ENCODE peak calls at places on chromosomes 11 and 22, in eight cellular contexts. T is suprapubic skin, B is breast epithelium, Y is RWPE2, U is AG10803, E is chondrocyte, I is astrocyte of the spinal cord, G is psoas muscle. N is an unnamed sample.

GRCh38 chr11:61332266-61332822 is 561 bp downstream of the DDB1 start:
- DNase-seq in T (no peak), B (no peak), Y (no peak), U (peak; percentile 41), E (no peak), I (peak; percentile 20), G (no peak), N (no peak)

GRCh38 chr11:72750556-72751292 is 1.5 kb downstream of the ARAP1 start:
- DNase-seq in T (no peak), B (no peak), Y (no peak), U (no peak), E (no peak), I (no peak), G (no peak), N (no peak)

GRCh38 chr22:42947211-42947990 is 67.5 kb downstream of the PACSIN2 start:
- DNase-seq in T (peak; percentile 70), B (peak; percentile 81), Y (no peak), U (no peak), E (no peak), I (no peak), G (peak; percentile 64), N (no peak)

GRCh38 chr22:49861642-49862407 is 8.2 kb downstream of the ZBED4 start:
- DNase-seq in T (no peak), B (no peak), Y (no peak), U (no peak), E (no peak), I (no peak), G (no peak), N (no peak)

GRCh38 chr11:32435511-32435946 is at the start of gene WT1:
- DNase-seq in T (no peak), B (no peak), Y (no peak), U (no peak), E (no peak), I (no peak), G (peak; percentile 48), N (peak; percentile 63)

GRCh38 chr22:40526960-40527359 is 109.6 kb downstream of the MRTFA start:
- DNase-seq in T (no peak), B (no peak), Y (no peak), U (no peak), E (no peak), I (no peak), G (no peak), N (no peak)

GRCh38 chr11:108466405-108466804 is 924 bp downstream of the C11orf65 start:
- DNase-seq in T (no peak), B (no peak), Y (no peak), U (no peak), E (no peak), I (no peak), G (no peak), N (no peak)

GRCh38 chr22:17403906-17404305 is 34.6 kb downstream of the CECR2 start:
- DNase-seq in T (no peak), B (no peak), Y (no peak), U (no peak), E (no peak), I (no peak), G (no peak), N (no peak)

GRCh38 chr11:2213384-2213842 is 41.8 kb upstream of the TH start:
- DNase-seq in T (no peak), B (peak; percentile 48), Y (no peak), U (no peak), E (peak; percentile 26), I (no peak), G (peak; percentile 15), N (no peak)

GRCh38 chr22:26593763-26594162 is 3.8 kb upstream of the TPST2 start:
- DNase-seq in T (no peak), B (no peak), Y (no peak), U (no peak), E (no peak), I (no peak), G (no peak), N (no peak)

GRCh38 chr11:112004389-112004788 is 20.8 kb upstream of the DLAT start:
- DNase-seq in T (no peak), B (no peak), Y (no peak), U (no peak), E (no peak), I (no peak), G (no peak), N (peak; percentile 19)

GRCh38 chr22:46335201-46336118 is at the start of gene TRMU:
- DNase-seq in T (peak; percentile 86), B (peak; percentile 76), Y (no peak), U (peak; percentile 89), E (no peak), I (peak; percentile 85), G (peak; percentile 90), N (peak; percentile 88)
- TF ChIP-seq CTCF in T (no peak), B (no peak), Y (no peak), U (no peak), E (no peak), I (no peak), G (peak; percentile 2), N (no peak)

GRCh38 chr11:70883973-70884688 is 368.2 kb downstream of the SHANK2 start:
- DNase-seq in T (no peak), B (no peak), Y (peak; percentile 23), U (no peak), E (no peak), I (no peak), G (no peak), N (no peak)

GRCh38 chr11:70887428-70887827 is 364.9 kb downstream of the SHANK2 start:
- DNase-seq in T (no peak), B (no peak), Y (no peak), U (no peak), E (no peak), I (no peak), G (no peak), N (no peak)

GRCh38 chr11:70883323-70883940 is 368.9 kb downstream of the SHANK2 start:
- DNase-seq in T (no peak), B (no peak), Y (peak; percentile 41), U (no peak), E (no peak), I (no peak), G (no peak), N (no peak)

GRCh38 chr11:70885281-70885680 is 367.1 kb downstream of the SHANK2 start:
- DNase-seq in T (no peak), B (no peak), Y (no peak), U (no peak), E (no peak), I (no peak), G (no peak), N (no peak)

GRCh38 chr11:70885721-70886305 is 366.6 kb downstream of the SHANK2 start:
- DNase-seq in T (no peak), B (no peak), Y (no peak), U (peak; percentile 8), E (no peak), I (peak; percentile 5), G (no peak), N (peak; percentile 34)
- TF ChIP-seq CTCF in T (no peak), B (no peak), Y (no peak), U (no peak), E (no peak), I (no peak), G (no peak), N (no peak)

DNA sequence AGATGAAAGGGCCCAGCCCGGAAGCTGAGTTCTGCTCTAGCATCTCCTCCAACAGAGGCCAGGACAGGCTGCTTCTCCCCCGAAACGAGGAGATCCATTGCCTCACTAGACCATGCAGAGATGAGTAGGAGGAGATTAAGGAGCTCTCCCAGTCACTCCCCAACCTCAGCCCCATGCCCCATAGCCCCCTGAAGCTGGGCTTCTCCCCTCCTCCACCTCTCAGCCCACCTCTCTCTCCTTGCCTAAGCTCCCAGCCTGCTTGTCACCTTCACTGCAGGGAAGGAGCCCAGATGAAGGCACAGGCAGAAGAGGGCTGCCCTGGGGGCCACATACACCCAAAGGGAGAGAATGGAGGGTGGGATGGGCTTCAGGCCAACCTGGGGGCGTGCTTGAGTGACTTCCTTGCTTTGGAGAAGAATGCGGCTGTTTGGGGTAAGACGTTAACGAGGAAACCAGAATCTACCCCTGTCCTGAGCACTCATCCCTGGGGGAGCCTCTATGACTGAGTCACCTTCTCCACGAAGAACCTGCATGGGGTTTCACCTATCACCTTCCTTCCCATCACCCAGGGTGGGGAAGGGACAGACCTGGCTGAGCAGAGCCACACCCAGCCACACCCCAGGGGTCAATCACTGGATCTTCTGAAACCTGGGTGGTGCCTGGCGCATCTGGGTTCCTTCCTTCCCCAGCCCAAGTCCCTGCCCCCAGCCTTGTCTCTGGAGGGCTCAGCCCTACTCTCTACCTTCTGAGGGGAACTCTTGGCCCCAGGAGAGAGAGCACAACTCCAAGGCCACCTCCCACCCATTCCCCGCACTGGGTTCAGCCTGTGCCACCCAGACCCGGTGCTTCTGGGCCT is 11.6 kb upstream of the GNAZ start:
- DNase-seq in T (peak; percentile 41), B (peak; percentile 17), Y (peak; percentile 31), U (no peak), E (peak; percentile 53), I (no peak), G (no peak), N (no peak)
- TF ChIP-seq CTCF in T (no peak), B (no peak), Y (no peak), U (no peak), E (no peak), I (no peak), G (no peak), N (no peak)

GRCh38 chr11:4991066-4991465 is 3.6 kb upstream of the OR51L1 start:
- DNase-seq in T (no peak), B (no peak), Y (no peak), U (peak; percentile 0), E (no peak), I (peak; percentile 9), G (no peak), N (no peak)
- TF ChIP-seq CTCF in T (no peak), B (no peak), Y (peak; percentile 45), U (peak; percentile 27), E (peak; percentile 52), I (peak; percentile 55), G (no peak), N (no peak)

GRCh38 chr22:44348963-44349950 is 36.5 kb upstream of the SHISAL1 start:
- DNase-seq in T (no peak), B (no peak), Y (no peak), U (no peak), E (no peak), I (no peak), G (no peak), N (peak; percentile 63)
- TF ChIP-seq CTCF in T (no peak), B (no peak), Y (no peak), U (no peak), E (peak; percentile 29), I (no peak), G (no peak), N (no peak)

GRCh38 chr11:43681543-43681942 is 1.0 kb downstream of the HSD17B12 start:
- DNase-seq in T (no peak), B (no peak), Y (no peak), U (peak; percentile 24), E (no peak), I (peak; percentile 44), G (no peak), N (no peak)

GRCh38 chr11:43676933-43677332 is 3.6 kb upstream of the HSD17B12 start:
- DNase-seq in T (no peak), B (no peak), Y (no peak), U (no peak), E (no peak), I (no peak), G (no peak), N (no peak)

GRCh38 chr11:43685483-43685882 is 4.9 kb downstream of the HSD17B12 start:
- DNase-seq in T (no peak), B (no peak), Y (no peak), U (no peak), E (no peak), I (no peak), G (no peak), N (no peak)

GRCh38 chr11:43686207-43686606 is 5.7 kb downstream of the HSD17B12 start:
- DNase-seq in T (no peak), B (no peak), Y (no peak), U (no peak), E (no peak), I (no peak), G (no peak), N (no peak)

GRCh38 chr11:43680521-43681505 is at the start of gene HSD17B12:
- DNase-seq in T (peak; percentile 100), B (peak; percentile 99), Y (peak; percentile 99), U (peak; percentile 99), E (peak; percentile 99), I (peak; percentile 99), G (peak; percentile 99), N (peak; percentile 99)
- TF ChIP-seq CTCF in T (no peak), B (no peak), Y (no peak), U (peak; percentile 5), E (peak; percentile 26), I (no peak), G (no peak), N (no peak)

N was measured in glutamatergic neuron.